ENCODE peak calls at places on chromosomes 2 and 18, in nine cellular contexts. One of them, this sample, is unnamed.

GRCh38 chr2:8544168-8544785 is 137.6 kb upstream of the ID2 start:
- DNase-seq in SK-N-SH: no peak
- DNase-seq in MM.1S: no peak
- DNase-seq in GM23338: no peak
- DNase-seq in Karpas-422: no peak
- DNase-seq in PC-3: no peak
- DNase-seq in PC-9: no peak
- DNase-seq in GM23248: no peak
- DNase-seq in HCT116: no peak
- DNase-seq in this sample: no peak

GRCh38 chr2:30663806-30664205 is 143.4 kb downstream of the CAPN13 start:
- DNase-seq in PC-9: no peak
- DNase-seq in MM.1S: no peak
- DNase-seq in PC-3: no peak
- DNase-seq in Karpas-422: no peak
- DNase-seq in GM23248: no peak
- DNase-seq in GM23338: no peak
- DNase-seq in HCT116: no peak
- DNase-seq in SK-N-SH: no peak
- DNase-seq in this sample: no peak

GRCh38 chr2:237465515-237466227 is 21.4 kb upstream of the MLPH start:
- DNase-seq in Karpas-422: no peak
- DNase-seq in SK-N-SH: no peak
- DNase-seq in PC-9: peak; percentile 79
- DNase-seq in GM23338: no peak
- DNase-seq in MM.1S: no peak
- DNase-seq in GM23248: peak; percentile 97
- DNase-seq in HCT116: peak; percentile 61
- DNase-seq in PC-3: peak; percentile 93
- DNase-seq in this sample: no peak

GRCh38 chr2:68336192-68336591 is 16.4 kb upstream of the CNRIP1 start:
- DNase-seq in SK-N-SH: no peak
- DNase-seq in GM23248: peak; percentile 42
- DNase-seq in HCT116: peak; percentile 10
- DNase-seq in PC-3: peak; percentile 98
- DNase-seq in Karpas-422: no peak
- DNase-seq in MM.1S: no peak
- DNase-seq in GM23338: no peak
- DNase-seq in PC-9: no peak
- DNase-seq in this sample: no peak

GRCh38 chr2:176936410-176936809 is 276.2 kb upstream of the HNRNPA3 start:
- DNase-seq in PC-3: no peak
- DNase-seq in Karpas-422: no peak
- DNase-seq in GM23338: no peak
- DNase-seq in MM.1S: no peak
- DNase-seq in SK-N-SH: no peak
- DNase-seq in GM23248: no peak
- DNase-seq in PC-9: no peak
- DNase-seq in HCT116: no peak
- DNase-seq in this sample: no peak

GRCh38 chr18:79211844-79212243 is 142.7 kb downstream of the ATP9B start:
- DNase-seq in PC-3: no peak
- DNase-seq in GM23248: peak; percentile 4
- DNase-seq in Karpas-422: no peak
- DNase-seq in SK-N-SH: no peak
- DNase-seq in HCT116: no peak
- DNase-seq in GM23338: no peak
- DNase-seq in PC-9: no peak
- DNase-seq in MM.1S: no peak
- DNase-seq in this sample: no peak

GRCh38 chr2:127577973-127578372 is 42.5 kb downstream of the MYO7B start:
- DNase-seq in PC-9: no peak
- DNase-seq in SK-N-SH: no peak
- DNase-seq in Karpas-422: peak; percentile 65
- DNase-seq in GM23248: no peak
- DNase-seq in GM23338: no peak
- DNase-seq in MM.1S: no peak
- DNase-seq in HCT116: no peak
- DNase-seq in PC-3: no peak
- DNase-seq in this sample: no peak

GRCh38 chr2:229154381-229154780 is 116.7 kb downstream of the PID1 start:
- DNase-seq in PC-3: no peak
- DNase-seq in PC-9: no peak
- DNase-seq in Karpas-422: no peak
- DNase-seq in HCT116: no peak
- DNase-seq in SK-N-SH: no peak
- DNase-seq in GM23338: no peak
- DNase-seq in MM.1S: no peak
- DNase-seq in GM23248: peak; percentile 22
- DNase-seq in this sample: no peak

GRCh38 chr18:45540146-45540545 is 75.1 kb upstream of the SLC14A2 start:
- DNase-seq in Karpas-422: no peak
- DNase-seq in SK-N-SH: no peak
- DNase-seq in PC-9: no peak
- DNase-seq in GM23248: no peak
- DNase-seq in MM.1S: no peak
- DNase-seq in PC-3: no peak
- DNase-seq in HCT116: no peak
- DNase-seq in GM23338: peak; percentile 47
- DNase-seq in this sample: no peak

GRCh38 chr2:234403074-234403473 is 93.8 kb downstream of the ARL4C start:
- DNase-seq in SK-N-SH: no peak
- DNase-seq in PC-3: no peak
- DNase-seq in Karpas-422: no peak
- DNase-seq in MM.1S: no peak
- DNase-seq in GM23248: peak; percentile 94
- DNase-seq in PC-9: no peak
- DNase-seq in HCT116: no peak
- DNase-seq in GM23338: no peak
- DNase-seq in this sample: no peak

GRCh38 chr2:199806179-199806578 is 44.8 kb downstream of the FTCDNL1 start:
- DNase-seq in HCT116: no peak
- DNase-seq in Karpas-422: no peak
- DNase-seq in GM23248: no peak
- DNase-seq in PC-3: no peak
- DNase-seq in PC-9: no peak
- DNase-seq in MM.1S: no peak
- DNase-seq in SK-N-SH: no peak
- DNase-seq in GM23338: no peak
- DNase-seq in this sample: no peak

GRCh38 chr2:215396595-215397313 is 39.1 kb downstream of the FN1 start:
- DNase-seq in SK-N-SH: no peak
- DNase-seq in GM23338: no peak
- DNase-seq in HCT116: no peak
- DNase-seq in Karpas-422: no peak
- DNase-seq in GM23248: peak; percentile 72
- DNase-seq in PC-3: peak; percentile 34
- DNase-seq in MM.1S: no peak
- DNase-seq in PC-9: no peak
- DNase-seq in this sample: no peak

GRCh38 chr2:172674034-172674967 is 61.3 kb upstream of the RAPGEF4 start:
- DNase-seq in PC-9: peak; percentile 29
- DNase-seq in PC-3: no peak
- DNase-seq in HCT116: no peak
- DNase-seq in SK-N-SH: no peak
- DNase-seq in GM23338: peak; percentile 85
- DNase-seq in MM.1S: peak; percentile 64
- DNase-seq in GM23248: peak; percentile 80
- DNase-seq in Karpas-422: no peak
- DNase-seq in this sample: peak; percentile 64

GRCh38 chr2:62118160-62118559 is 77.8 kb upstream of the B3GNT2 start:
- DNase-seq in HCT116: no peak
- DNase-seq in PC-3: no peak
- DNase-seq in GM23248: peak; percentile 14
- DNase-seq in GM23338: no peak
- DNase-seq in SK-N-SH: no peak
- DNase-seq in MM.1S: no peak
- DNase-seq in Karpas-422: no peak
- DNase-seq in PC-9: no peak
- DNase-seq in this sample: no peak

GRCh38 chr2:230885467-230886130 is 20.9 kb downstream of the ITM2C start:
- DNase-seq in MM.1S: peak; percentile 54
- DNase-seq in SK-N-SH: peak; percentile 83
- DNase-seq in HCT116: no peak
- DNase-seq in PC-3: no peak
- DNase-seq in Karpas-422: peak; percentile 68
- DNase-seq in GM23248: peak; percentile 34
- DNase-seq in GM23338: peak; percentile 75
- DNase-seq in PC-9: no peak
- DNase-seq in this sample: peak; percentile 77

GRCh38 chr2:31978436-31978835 is 32.4 kb downstream of the MEMO1 start:
- DNase-seq in SK-N-SH: no peak
- DNase-seq in GM23338: no peak
- DNase-seq in GM23248: no peak
- DNase-seq in Karpas-422: no peak
- DNase-seq in PC-9: no peak
- DNase-seq in PC-3: no peak
- DNase-seq in MM.1S: no peak
- DNase-seq in HCT116: no peak
- DNase-seq in this sample: no peak

GRCh38 chr2:122136071-122136470 is 380.6 kb downstream of the TSN start:
- DNase-seq in PC-3: peak; percentile 45
- DNase-seq in SK-N-SH: peak; percentile 40
- DNase-seq in MM.1S: no peak
- DNase-seq in GM23248: peak; percentile 24
- DNase-seq in PC-9: no peak
- DNase-seq in Karpas-422: peak; percentile 83
- DNase-seq in GM23338: peak; percentile 76
- DNase-seq in HCT116: peak; percentile 16
- DNase-seq in this sample: no peak

GRCh38 chr18:55110436-55110835 is 151.2 kb upstream of the CCDC68 start:
- DNase-seq in MM.1S: no peak
- DNase-seq in PC-9: no peak
- DNase-seq in SK-N-SH: no peak
- DNase-seq in GM23248: no peak
- DNase-seq in PC-3: no peak
- DNase-seq in GM23338: no peak
- DNase-seq in HCT116: no peak
- DNase-seq in Karpas-422: no peak
- DNase-seq in this sample: no peak
- H3K27ac ChIP-seq in MM.1S: no peak overlapping the region
- H3K27ac ChIP-seq in PC-9: no peak overlapping the region
- H3K27ac ChIP-seq in SK-N-SH: no peak overlapping the region
- H3K27ac ChIP-seq in GM23248: no peak overlapping the region
- H3K27ac ChIP-seq in PC-3: no peak overlapping the region
- H3K27ac ChIP-seq in GM23338: no peak overlapping the region
- H3K27ac ChIP-seq in HCT116: no peak overlapping the region
- H3K27ac ChIP-seq in Karpas-422: no peak overlapping the region
- H3K27ac ChIP-seq in this sample: no peak overlapping the region

GRCh38 chr18:12030667-12031066 is 49.4 kb downstream of the IMPA2 start:
- DNase-seq in Karpas-422: no peak
- DNase-seq in MM.1S: no peak
- DNase-seq in HCT116: no peak
- DNase-seq in SK-N-SH: no peak
- DNase-seq in PC-9: no peak
- DNase-seq in GM23338: no peak
- DNase-seq in GM23248: no peak
- DNase-seq in PC-3: no peak
- DNase-seq in this sample: no peak
- H3K9me2 ChIP-seq in Karpas-422: no peaks in the 10 kb centered on the region
- H3K9me2 ChIP-seq in MM.1S: no peaks in the 10 kb centered on the region
- H3K9me2 ChIP-seq in HCT116: no peaks in the 10 kb centered on the region
- H3K9me2 ChIP-seq in SK-N-SH: no peaks in the 10 kb centered on the region
- H3K9me2 ChIP-seq in PC-9: no peaks in the 10 kb centered on the region
- H3K9me2 ChIP-seq in GM23338: no peaks in the 10 kb centered on the region
- H3K9me2 ChIP-seq in GM23248: no peaks in the 10 kb centered on the region
- H3K9me2 ChIP-seq in PC-3: no peaks in the 10 kb centered on the region
- H3K9me2 ChIP-seq in this sample: no peaks in the 10 kb centered on the region

DNA sequence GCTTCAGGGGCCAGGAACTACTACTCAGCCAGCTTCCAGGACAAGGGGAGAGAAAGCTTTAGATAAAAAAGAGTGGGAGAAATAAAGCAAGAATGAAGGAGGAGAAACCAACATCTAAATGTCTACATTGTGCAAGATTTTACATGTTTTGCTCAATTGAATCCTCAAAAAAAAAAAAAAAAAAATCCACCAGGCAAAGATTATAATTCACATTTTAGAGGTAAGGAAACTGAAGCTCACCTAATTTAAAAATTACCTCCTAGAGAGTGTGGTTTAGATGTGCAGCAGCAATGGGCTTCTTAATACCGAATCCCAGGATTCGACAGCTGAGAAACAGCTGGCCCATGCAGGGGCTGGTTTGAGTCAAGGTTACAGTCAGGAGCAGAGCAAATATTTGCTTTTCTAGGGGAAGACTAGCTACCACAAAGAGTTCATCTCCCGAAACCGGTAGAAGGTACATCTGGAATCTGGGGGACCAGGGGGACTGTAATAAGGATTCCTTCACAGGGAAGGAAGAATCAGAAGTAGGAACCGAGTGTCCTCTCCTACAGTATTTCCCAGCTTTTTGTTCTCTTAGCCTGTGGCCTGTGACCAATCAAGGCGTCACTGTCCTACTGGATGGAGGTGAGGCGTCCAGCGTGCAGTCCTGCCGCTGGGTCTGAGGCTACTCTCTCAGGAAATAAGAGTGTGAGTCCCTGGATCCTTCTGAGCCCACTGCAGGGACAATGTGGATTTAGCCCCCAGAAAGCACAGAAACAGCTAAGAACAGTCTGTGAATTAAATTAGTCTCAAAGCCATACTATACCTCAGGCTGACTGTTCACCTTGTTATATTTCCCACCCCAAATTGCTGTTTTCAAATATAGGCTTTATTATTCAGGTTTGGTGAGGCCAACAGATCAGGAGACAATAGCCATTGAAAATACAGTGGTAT is 42.3 kb downstream of the IL1R2 start:
- DNase-seq in PC-3: no peak
- DNase-seq in SK-N-SH: no peak
- DNase-seq in PC-9: no peak
- DNase-seq in GM23338: no peak
- DNase-seq in MM.1S: no peak
- DNase-seq in HCT116: no peak
- DNase-seq in GM23248: no peak
- DNase-seq in Karpas-422: no peak
- DNase-seq in this sample: no peak
- H3K4me1 ChIP-seq in PC-3: peaks cover 11% of the 10 kb centered on the region
- H3K4me1 ChIP-seq in SK-N-SH: no peaks in the 10 kb centered on the region
- H3K4me1 ChIP-seq in PC-9: peaks cover 23% of the 10 kb centered on the region
- H3K4me1 ChIP-seq in GM23338: no peaks in the 10 kb centered on the region
- H3K4me1 ChIP-seq in MM.1S: peaks cover 6% of the 10 kb centered on the region
- H3K4me1 ChIP-seq in HCT116: peaks cover 11% of the 10 kb centered on the region
- H3K4me1 ChIP-seq in GM23248: peaks cover 45% of the 10 kb centered on the region
- H3K4me1 ChIP-seq in Karpas-422: no peaks in the 10 kb centered on the region
- H3K4me1 ChIP-seq in this sample: peaks cover 24% of the 10 kb centered on the region

DNA sequence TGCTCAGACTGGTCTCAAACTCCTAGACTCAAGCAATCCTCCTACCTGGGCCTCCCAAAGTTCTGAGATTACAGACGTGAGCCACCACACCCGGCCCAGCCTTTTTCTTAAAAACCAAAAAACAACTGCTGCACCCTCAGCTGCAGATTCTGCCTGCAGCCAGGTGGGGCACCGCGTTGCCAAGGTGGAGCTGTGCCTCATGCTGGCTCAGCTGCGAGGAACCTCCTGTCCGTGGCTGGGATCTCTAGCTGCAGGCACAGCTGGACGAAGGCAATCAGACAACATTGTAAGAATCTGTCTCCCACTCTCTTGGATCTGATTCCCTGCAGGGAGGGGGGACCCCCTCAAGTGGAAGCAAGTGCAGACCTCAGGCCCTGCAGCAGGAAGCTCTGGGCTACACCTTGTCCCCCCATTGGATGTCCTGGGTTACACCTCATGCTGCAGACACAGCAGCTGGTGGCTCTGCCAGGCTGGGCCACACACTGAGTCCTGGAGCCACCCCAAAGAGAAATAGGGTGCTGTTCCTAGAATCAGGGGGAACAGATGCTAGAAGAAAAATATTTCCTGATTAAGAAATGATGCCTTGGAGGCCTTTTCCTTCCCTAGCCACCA is 24.1 kb downstream of the CIDEA start:
- DNase-seq in Karpas-422: peak; percentile 47
- DNase-seq in SK-N-SH: no peak
- DNase-seq in HCT116: no peak
- DNase-seq in GM23248: peak; percentile 41
- DNase-seq in PC-9: no peak
- DNase-seq in PC-3: peak; percentile 50
- DNase-seq in GM23338: peak; percentile 62
- DNase-seq in MM.1S: peak; percentile 64
- DNase-seq in this sample: no peak
- H3K27ac ChIP-seq in Karpas-422: no peak overlapping the region
- H3K27ac ChIP-seq in SK-N-SH: no peak overlapping the region
- H3K27ac ChIP-seq in HCT116: no peak overlapping the region
- H3K27ac ChIP-seq in GM23248: peak overlapping the region; percentile 99
- H3K27ac ChIP-seq in PC-9: no peak overlapping the region
- H3K27ac ChIP-seq in PC-3: no peak overlapping the region
- H3K27ac ChIP-seq in GM23338: peak overlapping the region; percentile 63
- H3K27ac ChIP-seq in MM.1S: no peak overlapping the region
- H3K27ac ChIP-seq in this sample: peak overlapping the region; percentile 93